ENCODE peak calls at places on chromosomes 16 and 17, in seven cellular contexts. O is naive thymus-derived CD8-positive, alpha-beta T cell; B is GM19239; K is stimulated activated naive CD8-positive, alpha-beta T cell treated with anti-CD3 and anti-CD28 coated beads, Interleukin-15, amount 100 ng/mL, for 72 hours; F is C1 segment of cervical spinal cord; V is T-helper 9 cell; N is activated T-cell treated with anti-CD3 and anti-CD28 coated beads, Interleukin-2, amount 50 U/mL, for 72 hours. P is an unnamed sample.

GRCh38 chr16:51756447-51757123 is 605.5 kb upstream of the SALL1 start:
- DNase-seq in O (no peak), B (no peak), K (no peak), F (no peak), V (no peak), N (no peak), P (no peak)

GRCh38 chr16:77212736-77213541 is 13.7 kb downstream of the SYCE1L start:
- DNase-seq in O (peak; percentile 56), B (peak; percentile 31), K (peak; percentile 78), F (no peak), V (peak; percentile 66), N (peak; percentile 79), P (peak; percentile 71)

GRCh38 chr17:1829189-1829578 is 518 bp downstream of the SMYD4 start:
- DNase-seq in O (no peak), B (no peak), K (peak; percentile 13), F (no peak), V (peak; percentile 4), N (no peak), P (no peak)

GRCh38 chr16:53518550-53519416 is 15.8 kb upstream of the AKTIP start:
- DNase-seq in O (peak; percentile 79), B (peak; percentile 78), K (peak; percentile 77), F (no peak), V (peak; percentile 66), N (peak; percentile 77), P (peak; percentile 94)

GRCh38 chr16:27286446-27286845 is 17.9 kb upstream of the NSMCE1 start:
- DNase-seq in O (no peak), B (no peak), K (no peak), F (no peak), V (no peak), N (no peak), P (no peak)

GRCh38 chr17:1494736-1495253 is 2.3 kb upstream of the MYO1C start:
- DNase-seq in O (no peak), B (no peak), K (no peak), F (no peak), V (no peak), N (no peak), P (no peak)

GRCh38 chr17:80901319-80901718 is 90.3 kb upstream of the CHMP6 start:
- DNase-seq in O (no peak), B (no peak), K (no peak), F (no peak), V (no peak), N (no peak), P (no peak)

GRCh38 chr17:34579979-34580684 is 750 bp downstream of the TMEM132E start:
- DNase-seq in O (no peak), B (no peak), K (peak; percentile 18), F (peak; percentile 32), V (no peak), N (peak; percentile 17), P (no peak)

GRCh38 chr16:85564277-85565051 is 48.7 kb upstream of the GSE1 start:
- DNase-seq in O (no peak), B (no peak), K (peak; percentile 84), F (no peak), V (no peak), N (peak; percentile 80), P (no peak)

GRCh38 chr17:4176803-4177472 is 33.9 kb downstream of the CYB5D2 start:
- DNase-seq in O (no peak), B (no peak), K (peak; percentile 37), F (no peak), V (no peak), N (peak; percentile 33), P (no peak)

GRCh38 chr16:19291459-19291858 is 5.9 kb downstream of the CLEC19A start:
- DNase-seq in O (no peak), B (no peak), K (no peak), F (no peak), V (no peak), N (peak; percentile 5), P (no peak)

GRCh38 chr17:10616502-10617119 is 40.5 kb downstream of the MYH3 start:
- DNase-seq in O (peak; percentile 45), B (peak; percentile 61), K (peak; percentile 65), F (peak; percentile 13), V (peak; percentile 60), N (peak; percentile 64), P (peak; percentile 60)

GRCh38 chr16:88784074-88784855 is 755 bp downstream of the PIEZO1 start:
- DNase-seq in O (no peak), B (no peak), K (peak; percentile 55), F (peak; percentile 63), V (peak; percentile 41), N (peak; percentile 62), P (peak; percentile 31)

GRCh38 chr16:7313170-7313569 is 19.5 kb upstream of the RBFOX1 start:
- DNase-seq in O (no peak), B (no peak), K (no peak), F (no peak), V (no peak), N (no peak), P (no peak)

GRCh38 chr17:29619251-29619650 is 3.5 kb downstream of the CORO6 start:
- DNase-seq in O (no peak), B (no peak), K (no peak), F (no peak), V (no peak), N (no peak), P (no peak)

GRCh38 chr17:68623811-68624210 is 22.6 kb upstream of the FAM20A start:
- DNase-seq in O (no peak), B (no peak), K (no peak), F (no peak), V (no peak), N (no peak), P (no peak)

GRCh38 chr16:71407731-71408130 is 34.1 kb downstream of the TLE7 start:
- DNase-seq in O (no peak), B (no peak), K (no peak), F (no peak), V (no peak), N (no peak), P (no peak)

GRCh38 chr17:17300624-17301568 is 2.3 kb upstream of the NT5M start:
- DNase-seq in O (no peak), B (no peak), K (peak; percentile 56), F (no peak), V (peak; percentile 35), N (peak; percentile 67), P (peak; percentile 25)

GRCh38 chr16:23694707-23695373 is 16.2 kb downstream of the PLK1 start:
- DNase-seq in O (no peak), B (peak; percentile 36), K (no peak), F (no peak), V (no peak), N (no peak), P (no peak)

GRCh38 chr16:15983898-15984297 is 34.5 kb downstream of the ABCC1 start:
- DNase-seq in O (no peak), B (no peak), K (no peak), F (no peak), V (no peak), N (no peak), P (no peak)

GRCh38 chr16:70665113-70665694 is 18.8 kb downstream of the IL34 start:
- DNase-seq in O (no peak), B (no peak), K (no peak), F (no peak), V (no peak), N (no peak), P (no peak)

GRCh38 chr16:3587547-3588110 is 10.4 kb upstream of the NLRC3 start:
- DNase-seq in O (no peak), B (peak; percentile 60), K (no peak), F (no peak), V (no peak), N (no peak), P (no peak)

GRCh38 chr16:48559462-48560211 is 50.3 kb downstream of the N4BP1 start:
- DNase-seq in O (no peak), B (no peak), K (no peak), F (no peak), V (no peak), N (no peak), P (no peak)